ENCODE peak calls at places on chromosomes 2 and 18, in five cellular contexts. X is HepG2, A is upper lobe of left lung, O is K562, B is GM12878. R is an unnamed sample.

GRCh38 chr2:227748079-227748478 is 2.4 kb downstream of the SCYGR8 start:
- ATAC-seq in B (peak; percentile 75), O (peak; percentile 82), A (no peak), X (peak; percentile 89), R (no peak)

GRCh38 chr2:26185304-26185928 is 12.5 kb downstream of the GAREM2 start:
- ATAC-seq in B (no peak), A (no peak), X (no peak), O (peak; percentile 6), R (no peak)

GRCh38 chr2:39874236-39874635 is 95.2 kb upstream of the THUMPD2 start:
- ATAC-seq in B (no peak), O (no peak), X (no peak), A (no peak), R (no peak)

GRCh38 chr18:68520406-68521075 is 194.4 kb downstream of the TMX3 start:
- ATAC-seq in A (no peak), O (no peak), B (peak; percentile 51), X (no peak), R (no peak)

GRCh38 chr2:64637000-64637628 is 16.6 kb downstream of the SERTAD2 start:
- ATAC-seq in A (peak; percentile 39), O (no peak), X (no peak), B (peak; percentile 76), R (no peak)

GRCh38 chr18:45785015-45785597 is 40.4 kb upstream of the SIGLEC15 start:
- ATAC-seq in O (no peak), B (no peak), X (no peak), A (no peak), R (no peak)

GRCh38 chr18:54871231-54871630 is 43.0 kb downstream of the RAB27B start:
- ATAC-seq in A (no peak), X (no peak), O (peak; percentile 34), B (no peak), R (no peak)

GRCh38 chr2:37713258-37713700 is 41.8 kb upstream of the CDC42EP3 start:
- ATAC-seq in O (peak; percentile 82), X (no peak), A (peak; percentile 75), B (peak; percentile 60), R (no peak)

GRCh38 chr18:48997985-48998831 is 47.4 kb upstream of the SMAD7 start:
- ATAC-seq in O (peak; percentile 79), B (peak; percentile 36), X (peak; percentile 32), A (peak; percentile 88), R (peak; percentile 89)

GRCh38 chr18:48994926-48995835 is 44.4 kb upstream of the SMAD7 start:
- ATAC-seq in O (no peak), B (no peak), X (no peak), A (no peak), R (no peak)

GRCh38 chr18:48996041-48996440 is 45.3 kb upstream of the SMAD7 start:
- ATAC-seq in B (no peak), X (no peak), O (no peak), A (no peak), R (no peak)

GRCh38 chr18:48997681-48997984 is 46.9 kb upstream of the SMAD7 start:
- ATAC-seq in O (no peak), B (no peak), X (no peak), A (no peak), R (no peak)

DNA sequence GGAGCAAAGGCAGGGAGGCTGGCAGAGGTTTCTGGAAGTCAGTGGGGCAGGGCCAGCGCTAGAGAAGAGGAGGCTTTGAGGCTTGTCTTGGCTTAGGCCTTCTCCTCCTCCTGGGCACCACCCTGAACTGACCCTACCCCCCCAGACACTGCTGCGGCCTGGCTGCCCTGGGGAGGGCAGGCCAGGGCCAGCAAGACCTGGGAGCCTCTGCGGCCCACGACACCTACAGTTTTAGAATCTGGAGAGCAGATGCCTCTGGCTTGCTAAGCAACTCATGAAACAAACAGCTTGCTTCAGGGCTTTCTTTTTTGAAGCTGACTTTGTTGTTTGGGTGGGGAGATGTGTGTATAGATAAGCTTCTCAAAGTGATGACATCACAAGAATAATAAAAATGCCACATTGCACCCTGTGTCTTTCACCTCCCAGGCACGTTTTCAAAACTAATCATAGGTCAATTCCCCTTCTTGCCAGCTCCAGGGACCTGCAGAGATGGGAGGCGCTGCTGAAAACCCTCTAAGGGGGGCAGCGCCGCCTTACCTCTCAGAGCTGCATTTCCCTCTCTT is 46.2 kb upstream of the SMAD7 start:
- ATAC-seq in O (no peak), A (no peak), B (no peak), X (no peak), R (no peak)
- TF ChIP-seq CTCF in O (no peak), A (no peak), B (no peak), X (no peak), R (no peak)

GRCh38 chr2:86491088-86491487 is 49.9 kb downstream of the KDM3A start:
- ATAC-seq in B (no peak), A (no peak), X (no peak), O (no peak), R (peak; percentile 31)
- H3K36me3 ChIP-seq in B (peaks cover 73% of the 10 kb centered on the region), A (peaks cover 94% of the 10 kb centered on the region), X (peaks cover 28% of the 10 kb centered on the region), O (peaks cover 79% of the 10 kb centered on the region), R (peaks cover 4% of the 10 kb centered on the region)

GRCh38 chr18:13550446-13551304 is 175.7 kb downstream of the FAM210A start:
- ATAC-seq in O (no peak), X (no peak), A (no peak), B (no peak), R (no peak)

GRCh38 chr18:13551305-13551603 is 175.1 kb downstream of the FAM210A start:
- ATAC-seq in A (no peak), X (peak; percentile 81), O (no peak), B (no peak), R (no peak)

GRCh38 chr18:13555192-13555591 is 171.2 kb downstream of the FAM210A start:
- ATAC-seq in A (no peak), X (no peak), O (no peak), B (no peak), R (no peak)

GRCh38 chr18:13551841-13552733 is 174.3 kb downstream of the FAM210A start:
- ATAC-seq in B (no peak), A (no peak), X (no peak), O (no peak), R (no peak)

GRCh38 chr18:13553449-13553848 is 172.9 kb downstream of the FAM210A start:
- ATAC-seq in X (no peak), A (no peak), B (no peak), O (no peak), R (no peak)
- TF ChIP-seq EP300 in X (no peak), A (no peak), B (no peak), O (no peak), R (no peak)

GRCh38 chr2:138727956-138728355 is 52.2 kb downstream of the NXPH2 start:
- ATAC-seq in A (no peak), X (no peak), B (no peak), O (no peak), R (no peak)
- TF ChIP-seq CTCF in A (no peak), X (no peak), B (no peak), O (no peak), R (no peak)

R was measured in gastroesophageal sphincter.